ENCODE peak calls at places on chromosomes 13 and 19, in nine cellular contexts. L is stimulated activated CD8-positive, alpha-beta memory T cell treated with anti-CD3 and anti-CD28 coated beads, Interleukin-4, amount 100 ng/mL, for 24 hours; C is AG04449; B is amniotic stem cell; O is RWPE1; Y is body of pancreas; R is HFF-Myc; E is substantia nigra; A is T follicular helper cell. N is an unnamed sample.

GRCh38 chr19:33194884-33195710 is 967 bp downstream of the LRP3 start:
- DNase-seq in A (no peak), C (no peak), R (no peak), E (no peak), Y (peak), O (no peak), L (no peak), B (no peak), N (peak)

GRCh38 chr13:85386424-85386823 is 412.8 kb downstream of the SLITRK6 start:
- DNase-seq in R (no peak), L (no peak), A (no peak), O (no peak), B (no peak), C (no peak), Y (no peak), E (no peak), N (no peak)

GRCh38 chr19:48501961-48502719 is 9.5 kb downstream of the LMTK3 start:
- DNase-seq in A (peak), B (no peak), Y (peak), E (no peak), R (no peak), C (no peak), L (peak), O (peak), N (peak)

GRCh38 chr19:49761249-49761624 is 1.9 kb downstream of the TSKS start:
- DNase-seq in Y (no peak), C (no peak), R (no peak), O (no peak), A (no peak), L (no peak), B (no peak), E (no peak), N (no peak)

GRCh38 chr13:41075034-41075433 is 13.7 kb downstream of the WBP4 start:
- DNase-seq in O (peak), Y (peak), E (no peak), R (no peak), C (no peak), B (peak), A (peak), L (no peak), N (peak)

GRCh38 chr19:55362990-55363716 is at the start of gene GARIN5B:
- DNase-seq in E (no peak), A (no peak), Y (no peak), C (no peak), L (no peak), O (no peak), R (no peak), B (no peak), N (no peak)

GRCh38 chr19:45408121-45408520 is 1.7 kb downstream of the POLR1G start:
- DNase-seq in E (no peak), O (no peak), B (no peak), Y (no peak), R (no peak), C (no peak), A (no peak), L (no peak), N (no peak)

GRCh38 chr13:99434258-99434788 is 66.9 kb upstream of the TM9SF2 start:
- DNase-seq in B (no peak), E (no peak), Y (no peak), R (no peak), O (no peak), L (peak), C (no peak), A (peak), N (no peak)

GRCh38 chr19:51330366-51330765 is 11.6 kb downstream of the VSIG10L start:
- DNase-seq in E (no peak), Y (no peak), B (no peak), L (no peak), O (no peak), A (no peak), C (no peak), R (no peak), N (no peak)

GRCh38 chr13:112057736-112058518 is 9.0 kb upstream of the SOX1 start:
- DNase-seq in R (no peak), B (no peak), Y (peak), O (no peak), A (no peak), E (no peak), C (no peak), L (no peak), N (peak)

GRCh38 chr19:15532779-15533521 is 24.6 kb downstream of the CYP4F22 start:
- DNase-seq in B (no peak), E (no peak), Y (no peak), A (no peak), L (no peak), O (peak), R (no peak), C (no peak), N (no peak)

GRCh38 chr19:30388819-30389218 is 16.6 kb downstream of the ZNF536 start:
- DNase-seq in Y (no peak), R (no peak), B (no peak), A (no peak), O (no peak), L (no peak), C (no peak), E (no peak), N (no peak)

GRCh38 chr13:60402022-60402421 is 5.0 kb downstream of the TDRD3 start:
- DNase-seq in B (no peak), O (peak), R (no peak), L (no peak), Y (no peak), C (no peak), E (no peak), A (no peak), N (no peak)

GRCh38 chr13:44243198-44243852 is 130.3 kb upstream of the SERP2 start:
- DNase-seq in E (peak), B (no peak), C (no peak), A (no peak), Y (peak), O (peak), R (no peak), L (no peak), N (peak)

GRCh38 chr13:114263590-114263989 is 17.8 kb upstream of the UPF3A start:
- DNase-seq in A (no peak), B (no peak), O (no peak), E (no peak), R (no peak), C (no peak), L (no peak), Y (no peak), N (no peak)

GRCh38 chr13:41813426-41813825 is 147.5 kb downstream of the VWA8 start:
- DNase-seq in B (peak), E (no peak), A (no peak), C (peak), Y (no peak), O (no peak), R (no peak), L (no peak), N (no peak)

GRCh38 chr13:40609972-40610726 is 56.3 kb downstream of the FOXO1 start:
- DNase-seq in Y (no peak), O (peak), L (no peak), C (no peak), B (no peak), R (no peak), E (no peak), A (no peak), N (no peak)

GRCh38 chr19:31066385-31066784 is 282.9 kb downstream of the TSHZ3 start:
- DNase-seq in O (peak), C (peak), B (peak), E (no peak), Y (no peak), A (no peak), R (peak), L (no peak), N (no peak)

GRCh38 chr19:55669418-55670279 is 5.4 kb upstream of the EPN1 start:
- DNase-seq in C (no peak), R (no peak), L (no peak), A (no peak), O (no peak), B (no peak), Y (no peak), E (no peak), N (no peak)

GRCh38 chr19:2332341-2333026 is 4.0 kb downstream of the SPPL2B start:
- DNase-seq in A (peak), C (no peak), Y (no peak), E (peak), O (no peak), R (no peak), B (no peak), L (no peak), N (no peak)

GRCh38 chr19:7773841-7774240 is 10.8 kb downstream of the CLEC4M start:
- DNase-seq in O (no peak), A (no peak), E (no peak), C (no peak), Y (peak), L (no peak), R (no peak), B (no peak), N (no peak)

GRCh38 chr13:44921931-44922758 is 67.1 kb downstream of the NUFIP1 start:
- DNase-seq in O (peak), B (peak), R (peak), C (peak), E (no peak), Y (peak), L (no peak), A (no peak), N (no peak)

GRCh38 chr13:32316476-32316875 is 1.2 kb downstream of the BRCA2 start:
- DNase-seq in O (no peak), E (no peak), R (no peak), A (no peak), Y (no peak), B (no peak), C (no peak), L (no peak), N (no peak)

GRCh38 chr13:27953671-27954405 is 15.3 kb downstream of the CDX2 start:
- DNase-seq in A (peak), L (peak), R (peak), B (no peak), E (no peak), O (peak), Y (peak), C (no peak), N (peak)

GRCh38 chr19:13881692-13882418 is 4.9 kb downstream of the NANOS3 start:
- DNase-seq in Y (no peak), B (no peak), E (no peak), C (no peak), A (no peak), O (no peak), L (no peak), R (no peak), N (no peak)

GRCh38 chr19:1295169-1296012 is 9.7 kb downstream of the EFNA2 start:
- DNase-seq in R (no peak), A (peak), B (no peak), L (no peak), Y (peak), C (no peak), O (peak), E (no peak), N (peak)

GRCh38 chr13:27535546-27535945 is 84.8 kb downstream of the LNX2 start:
- DNase-seq in C (no peak), Y (no peak), O (no peak), E (no peak), B (no peak), R (no peak), L (no peak), A (no peak), N (no peak)

GRCh38 chr13:103031332-103031873 is 34.8 kb downstream of the SLC10A2 start:
- DNase-seq in A (no peak), E (no peak), L (no peak), C (no peak), R (no peak), B (no peak), Y (no peak), O (no peak), N (no peak)

GRCh38 chr13:23789576-23790346 is 99.4 kb downstream of the MIPEP start:
- DNase-seq in A (no peak), C (no peak), B (no peak), L (no peak), Y (no peak), E (no peak), O (no peak), R (no peak), N (no peak)

GRCh38 chr13:28035146-28035782 is 46.8 kb upstream of the URAD start:
- DNase-seq in C (no peak), R (no peak), E (no peak), A (no peak), Y (no peak), L (no peak), B (no peak), O (no peak), N (no peak)

GRCh38 chr13:36712290-36712689 is 38.5 kb downstream of the SERTM1 start:
- DNase-seq in A (no peak), R (no peak), B (no peak), L (no peak), C (no peak), Y (no peak), E (no peak), O (no peak), N (no peak)

GRCh38 chr19:38417544-38418506 is 8.2 kb downstream of the RASGRP4 start:
- DNase-seq in L (peak), C (no peak), O (peak), R (no peak), B (no peak), Y (peak), E (no peak), A (no peak), N (peak)

GRCh38 chr19:50315773-50316448 is 13.3 kb downstream of the KCNC3 start:
- DNase-seq in A (no peak), R (no peak), E (no peak), L (no peak), Y (no peak), C (no peak), B (no peak), O (no peak), N (no peak)

GRCh38 chr13:40058757-40059236 is 403.3 kb downstream of the COG6 start:
- DNase-seq in A (no peak), Y (peak), R (no peak), E (no peak), B (no peak), L (no peak), O (no peak), C (no peak), N (no peak)

GRCh38 chr13:51001335-51001734 is 91.7 kb downstream of the RNASEH2B start:
- DNase-seq in E (no peak), O (no peak), B (no peak), R (no peak), C (no peak), Y (no peak), L (no peak), A (no peak), N (no peak)

GRCh38 chr13:93235258-93236015 is 8.8 kb downstream of the GPC6 start:
- DNase-seq in O (no peak), R (no peak), L (no peak), B (no peak), C (no peak), Y (no peak), A (no peak), E (no peak), N (no peak)

GRCh38 chr13:40665061-40665753 is 1.2 kb downstream of the FOXO1 start:
- DNase-seq in L (peak), C (no peak), B (no peak), Y (peak), E (no peak), O (peak), A (peak), R (no peak), N (peak)

GRCh38 chr19:50601407-50602088 is 33.3 kb upstream of the LRRC4B start:
- DNase-seq in C (no peak), L (no peak), A (no peak), Y (no peak), B (no peak), E (no peak), R (no peak), O (no peak), N (no peak)

GRCh38 chr19:45506246-45506990 is 861 bp upstream of the VASP start:
- DNase-seq in O (peak), A (peak), Y (peak), B (peak), E (peak), L (peak), R (no peak), C (no peak), N (peak)

N was measured in endothelial cell.